ENCODE peak calls at places on chromosomes 4 and X, in six cellular contexts. I is COR-L47, K is T-cell, D is EL, Q is NCI-H1092, E is lower leg skin. W is an unnamed sample.
A peak's percentile ranks its signal among the peaks of the same experiment; 100 is the strongest.

GRCh38 chr4:147157860-147158701 is 212.4 kb upstream of the TTC29 start:
- DNase-seq in I (peak; percentile 11), K (no peak), D (peak; percentile 20), Q (no peak), E (no peak), W (no peak)

GRCh38 chrX:120302434-120302833 is 8.8 kb downstream of the TMEM255A start:
- DNase-seq in I (no peak), K (peak; percentile 38), D (peak; percentile 1), Q (no peak), E (no peak), W (no peak)

GRCh38 chrX:107978707-107979307 is 3.4 kb downstream of the TEX13B start:
- DNase-seq in I (no peak), K (no peak), D (peak; percentile 13), Q (no peak), E (no peak), W (no peak)

GRCh38 chr4:21858971-21859370 is 89.6 kb downstream of the KCNIP4 start:
- DNase-seq in I (no peak), K (no peak), D (peak; percentile 55), Q (no peak), E (no peak), W (no peak)

GRCh38 chr4:7192252-7193039 is at the start of gene SORCS2:
- DNase-seq in I (peak; percentile 67), K (peak; percentile 27), D (peak; percentile 65), Q (peak; percentile 73), E (peak; percentile 89), W (peak; percentile 48)

GRCh38 chr4:6087669-6088068 is 69.4 kb upstream of the C4orf50 start:
- DNase-seq in I (peak; percentile 73), K (no peak), D (peak; percentile 31), Q (peak; percentile 72), E (peak; percentile 45), W (peak; percentile 51)

GRCh38 chr4:101200561-101200960 is 146.8 kb downstream of the PPP3CA start:
- DNase-seq in I (no peak), K (no peak), D (peak; percentile 90), Q (no peak), E (no peak), W (no peak)

GRCh38 chr4:162847945-162848549 is 318.6 kb downstream of the NAF1 start:
- DNase-seq in I (no peak), K (no peak), D (no peak), Q (no peak), E (no peak), W (no peak)

GRCh38 chr4:153222790-153223417 is 18.7 kb downstream of the TRIM2 start:
- DNase-seq in I (no peak), K (no peak), D (peak; percentile 54), Q (peak; percentile 51), E (peak; percentile 87), W (no peak)

GRCh38 chr4:138831943-138832342 is 183.6 kb upstream of the NOCT start:
- DNase-seq in I (no peak), K (no peak), D (no peak), Q (no peak), E (no peak), W (no peak)

GRCh38 chrX:11451133-11451532 is 157.9 kb downstream of the AMELX start:
- DNase-seq in I (no peak), K (no peak), D (no peak), Q (no peak), E (no peak), W (no peak)

GRCh38 chr4:112766422-112766821 is 129.5 kb downstream of the LARP7 start:
- DNase-seq in I (no peak), K (no peak), D (peak; percentile 35), Q (no peak), E (no peak), W (no peak)

GRCh38 chrX:102832661-102833060 is 104.4 kb upstream of the RAB40AL start:
- DNase-seq in I (no peak), K (no peak), D (peak; percentile 56), Q (no peak), E (no peak), W (no peak)

GRCh38 chr4:165462009-165462408 is 83.2 kb downstream of the CPE start:
- DNase-seq in I (no peak), K (no peak), D (no peak), Q (no peak), E (no peak), W (no peak)

GRCh38 chrX:38940547-38940946 is 139.3 kb downstream of the MID1IP1 start:
- DNase-seq in I (no peak), K (no peak), D (no peak), Q (no peak), E (no peak), W (no peak)

GRCh38 chr4:76250962-76251361 is 559 bp upstream of the FAM47E start:
- DNase-seq in I (no peak), K (no peak), D (no peak), Q (no peak), E (no peak), W (peak; percentile 21)

GRCh38 chr4:21191304-21191703 is 491.0 kb downstream of the PACRGL start:
- DNase-seq in I (no peak), K (no peak), D (no peak), Q (no peak), E (no peak), W (no peak)

GRCh38 chr4:48490680-48491513 is 845 bp downstream of the ZAR1 start:
- DNase-seq in I (no peak), K (no peak), D (no peak), Q (no peak), E (no peak), W (no peak)

GRCh38 chrX:3550160-3550765 is 163.2 kb downstream of the PRKX start:
- DNase-seq in I (no peak), K (no peak), D (peak; percentile 10), Q (no peak), E (no peak), W (no peak)

GRCh38 chr4:125313989-125314602 is 659 bp upstream of the FAT4 start:
- DNase-seq in I (no peak), K (no peak), D (peak; percentile 9), Q (no peak), E (no peak), W (no peak)

GRCh38 chrX:30863969-30864368 is 25.1 kb downstream of the TAB3 start:
- DNase-seq in I (no peak), K (no peak), D (no peak), Q (no peak), E (no peak), W (no peak)

GRCh38 chr4:8097721-8098345 is 60.8 kb downstream of the ABLIM2 start:
- DNase-seq in I (no peak), K (no peak), D (no peak), Q (no peak), E (no peak), W (no peak)

GRCh38 chr4:25233737-25234389 is at the start of gene PI4K2B:
- DNase-seq in I (peak; percentile 94), K (peak; percentile 92), D (peak; percentile 86), Q (peak; percentile 82), E (peak; percentile 97), W (peak; percentile 91)

GRCh38 chrX:43008356-43008755 is 230.4 kb upstream of the PPP1R2C start:
- DNase-seq in I (no peak), K (no peak), D (no peak), Q (no peak), E (no peak), W (no peak)

GRCh38 chr4:26871611-26872010 is 11.0 kb downstream of the STIM2 start:
- DNase-seq in I (no peak), K (no peak), D (peak; percentile 53), Q (no peak), E (no peak), W (no peak)

GRCh38 chrX:39856472-39857121 is 241.2 kb downstream of the BCOR start:
- DNase-seq in I (no peak), K (no peak), D (no peak), Q (no peak), E (no peak), W (peak; percentile 32)

GRCh38 chr4:115366390-115366789 is 253.0 kb upstream of the NDST4 start:
- DNase-seq in I (no peak), K (no peak), D (no peak), Q (no peak), E (no peak), W (no peak)